ENCODE peak calls at places on chromosomes 2 and 18, in six cellular contexts. D is small intestine, Z is upper lobe of right lung, J is heart left ventricle, B is uterus, W is pancreas. P is an unnamed sample. For H3K4me1, the result is how much of the 10 kb centered on the place peaks cover.

GRCh38 chr2:223944166-223944703 is 900 bp downstream of the WDFY1 start:
- DNase-seq in D (peak), Z (peak), J (peak), B (peak), W (peak), P (no peak)

GRCh38 chr2:101256316-101256715 is 3.6 kb downstream of the CNOT11 start:
- DNase-seq in D (no peak), Z (no peak), J (no peak), B (no peak), W (no peak), P (no peak)

GRCh38 chr2:46488389-46488788 is 9.0 kb downstream of the TMEM247 start:
- DNase-seq in D (no peak), Z (no peak), J (no peak), B (no peak), W (no peak), P (no peak)

GRCh38 chr2:33491685-33492084 is 15.2 kb downstream of the RASGRP3 start:
- DNase-seq in D (no peak), Z (no peak), J (no peak), B (no peak), W (no peak), P (no peak)

GRCh38 chr2:3146175-3146574 is 231.4 kb downstream of the EIPR1 start:
- DNase-seq in D (no peak), Z (no peak), J (no peak), B (no peak), W (no peak), P (no peak)

GRCh38 chr2:108534577-108535379 is 508 bp downstream of the LIMS1 start:
- DNase-seq in D (peak), Z (no peak), J (peak), B (peak), W (peak), P (no peak)

GRCh38 chr2:176115883-176116813 is at the start of gene HOXD10:
- DNase-seq in D (no peak), Z (no peak), J (no peak), B (peak), W (no peak), P (no peak)

GRCh38 chr18:41949206-41949920 is 5.7 kb upstream of the PIK3C3 start:
- DNase-seq in D (no peak), Z (no peak), J (no peak), B (no peak), W (no peak), P (no peak)

GRCh38 chr2:69054431-69054830 is 41.5 kb downstream of the ANTXR1 start:
- DNase-seq in D (no peak), Z (no peak), J (no peak), B (no peak), W (no peak), P (no peak)

GRCh38 chr2:235514627-235515363 is 21.0 kb downstream of the AGAP1 start:
- DNase-seq in D (peak), Z (no peak), J (no peak), B (no peak), W (peak), P (no peak)

GRCh38 chr18:23884712-23885375 is 129.7 kb upstream of the TTC39C start:
- DNase-seq in D (peak), Z (peak), J (no peak), B (peak), W (peak), P (no peak)

GRCh38 chr2:151007365-151007764 is 254.3 kb downstream of the RBM43 start:
- DNase-seq in D (no peak), Z (no peak), J (peak), B (no peak), W (no peak), P (no peak)

GRCh38 chr18:10190564-10190963 is 263.9 kb upstream of the APCDD1 start:
- DNase-seq in D (no peak), Z (no peak), J (no peak), B (no peak), W (no peak), P (no peak)

GRCh38 chr18:8970843-8971242 is 131.7 kb upstream of the NDUFV2 start:
- DNase-seq in D (no peak), Z (no peak), J (no peak), B (no peak), W (no peak), P (no peak)

GRCh38 chr2:237511421-237511820 is 24.4 kb downstream of the MLPH start:
- DNase-seq in D (no peak), Z (no peak), J (no peak), B (peak), W (no peak), P (no peak)

GRCh38 chr2:11661891-11662435 is 8.0 kb downstream of the NTSR2 start:
- DNase-seq in D (no peak), Z (no peak), J (no peak), B (no peak), W (no peak), P (no peak)
- H3K4me1 ChIP-seq in D (under half), Z (under half), J (under half), B (under half), W (under half), P (under half)

GRCh38 chr2:105793230-105793975 is 48.7 kb downstream of the NCK2 start:
- DNase-seq in D (no peak), Z (no peak), J (no peak), B (no peak), W (no peak), P (no peak)
- H3K4me1 ChIP-seq in D (under half), Z (under half), J (under half), B (under half), W (under half), P (half or more)

GRCh38 chr2:206435738-206436137 is 7.6 kb upstream of the ADAM23 start:
- DNase-seq in D (no peak), Z (no peak), J (no peak), B (no peak), W (no peak), P (no peak)
- H3K4me1 ChIP-seq in D (under half), Z (under half), J (under half), B (under half), W (under half), P (under half)

GRCh38 chr2:215831296-215831913 is 181.9 kb downstream of the MREG start:
- DNase-seq in D (no peak), Z (no peak), J (peak), B (no peak), W (no peak), P (no peak)
- H3K4me1 ChIP-seq in D (under half), Z (under half), J (under half), B (under half), W (under half), P (half or more)

GRCh38 chr2:214233164-214233563 is 177.7 kb upstream of the VWC2L start:
- DNase-seq in D (no peak), Z (no peak), J (no peak), B (no peak), W (no peak), P (no peak)
- H3K4me1 ChIP-seq in D (under half), Z (under half), J (under half), B (under half), W (under half), P (under half)

GRCh38 chr2:231546014-231546413 is 15.8 kb upstream of the NMUR1 start:
- DNase-seq in D (no peak), Z (no peak), J (no peak), B (no peak), W (no peak), P (no peak)
- H3K4me1 ChIP-seq in D (under half), Z (under half), J (under half), B (under half), W (under half), P (under half)

GRCh38 chr2:204791230-204791629 is 246.0 kb downstream of the PARD3B start:
- DNase-seq in D (no peak), Z (no peak), J (no peak), B (no peak), W (no peak), P (no peak)
- H3K4me1 ChIP-seq in D (under half), Z (under half), J (under half), B (under half), W (under half), P (under half)

GRCh38 chr2:207334631-207335371 is 169.1 kb upstream of the KLF7 start:
- DNase-seq in D (no peak), Z (peak), J (peak), B (peak), W (no peak), P (peak)

GRCh38 chr2:207334309-207334630 is 168.5 kb upstream of the KLF7 start:
- DNase-seq in D (no peak), Z (no peak), J (no peak), B (no peak), W (no peak), P (peak)

GRCh38 chr2:207332473-207333212 is 166.9 kb upstream of the KLF7 start:
- DNase-seq in D (no peak), Z (no peak), J (no peak), B (no peak), W (no peak), P (no peak)

GRCh38 chr2:207331674-207332073 is 165.9 kb upstream of the KLF7 start:
- DNase-seq in D (no peak), Z (no peak), J (no peak), B (no peak), W (no peak), P (no peak)

DNA sequence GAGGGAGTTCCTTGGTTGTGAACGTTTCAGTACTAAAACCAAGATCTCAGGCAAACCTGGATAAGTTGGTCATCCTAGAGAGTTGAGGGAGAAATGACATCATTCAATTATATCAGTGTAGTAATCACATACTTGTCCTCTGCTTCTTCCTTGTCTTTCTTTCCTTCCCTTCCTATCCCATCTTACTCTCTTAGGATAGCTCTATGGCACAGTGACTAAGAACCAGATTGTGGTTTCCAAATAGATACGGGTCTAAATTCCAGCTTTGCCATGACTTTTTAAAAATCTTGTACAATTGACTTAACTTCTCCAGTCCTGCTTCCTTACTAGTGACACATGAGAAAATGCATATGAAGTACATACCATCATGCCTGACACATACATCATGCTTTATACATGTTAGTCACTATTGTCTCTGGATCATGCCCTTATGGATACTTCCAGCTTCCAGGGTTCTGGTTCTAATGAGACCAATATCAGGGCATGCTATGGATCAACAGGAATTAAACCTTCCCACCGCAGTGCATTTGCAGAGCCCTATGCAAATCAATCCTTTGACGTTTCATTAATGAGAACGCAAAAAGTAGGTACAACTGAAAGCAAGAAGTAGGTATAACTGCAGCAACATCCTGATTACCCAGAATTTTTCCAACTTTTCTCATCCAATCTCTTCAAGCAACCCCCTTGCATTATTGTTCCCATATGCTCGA is 168.0 kb upstream of the KLF7 start:
- DNase-seq in D (no peak), Z (no peak), J (no peak), B (no peak), W (no peak), P (no peak)
- H3K4me1 ChIP-seq in D (under half), Z (under half), J (under half), B (under half), W (under half), P (under half)

P was measured in thoracic aorta.